ENCODE peak calls at places on chromosomes 13 and 19, in nine cellular contexts. F is PC-3, M is HCT116, X is hepatocyte, V is neural progenitor cell, A is SK-N-SH, H is MM.1S, U is GM23248, Q is GM23338. Y is an unnamed sample.

GRCh38 chr13:27658569-27658968 is 36.9 kb downstream of the POLR1D start:
- DNase-seq in V (no peak), A (no peak), U (peak; percentile 50), M (no peak), H (no peak), X (no peak), Q (no peak), F (peak; percentile 57), Y (no peak)

GRCh38 chr19:35556846-35557538 is 6.5 kb downstream of the ATP4A start:
- DNase-seq in A (no peak), U (no peak), X (no peak), Q (no peak), M (no peak), V (no peak), F (no peak), H (no peak), Y (no peak)

GRCh38 chr13:105991622-105992254 is 543.7 kb downstream of the EFNB2 start:
- DNase-seq in A (no peak), F (peak; percentile 86), M (no peak), V (no peak), H (no peak), X (no peak), U (peak; percentile 61), Q (no peak), Y (no peak)

GRCh38 chr19:18450934-18451836 is 13.3 kb upstream of the ISYNA1 start:
- DNase-seq in A (peak; percentile 95), U (peak; percentile 80), X (peak; percentile 89), Q (peak; percentile 83), F (peak; percentile 82), H (peak; percentile 71), M (no peak), V (peak; percentile 82), Y (peak; percentile 77)

GRCh38 chr19:3555653-3556422 is 1.5 kb downstream of the MFSD12 start:
- DNase-seq in F (no peak), A (peak; percentile 25), H (peak; percentile 2), U (no peak), M (no peak), V (no peak), Q (no peak), X (no peak), Y (no peak)

GRCh38 chr19:56132316-56132822 is 8.7 kb upstream of the ZNF444 start:
- DNase-seq in M (no peak), U (no peak), X (peak; percentile 42), A (no peak), V (peak; percentile 91), H (no peak), F (no peak), Q (no peak), Y (no peak)

GRCh38 chr13:96984061-96984508 is 10.2 kb downstream of the OXGR1 start:
- DNase-seq in A (peak; percentile 57), M (no peak), F (peak; percentile 69), Q (peak; percentile 69), V (peak; percentile 62), U (peak; percentile 16), X (peak; percentile 61), H (peak; percentile 95), Y (no peak)

GRCh38 chr13:66347718-66348117 is 882.4 kb downstream of the PCDH9 start:
- DNase-seq in A (no peak), X (no peak), H (no peak), M (no peak), Q (no peak), V (no peak), U (no peak), F (no peak), Y (no peak)

GRCh38 chr13:70171151-70171550 is 62.9 kb upstream of the KLHL1 start:
- DNase-seq in X (no peak), M (no peak), V (no peak), Q (no peak), U (no peak), A (no peak), F (peak; percentile 44), H (no peak), Y (no peak)
- TF ChIP-seq EZH2phosphoT487 in X (no peak), M (no peak), V (no peak), Q (no peak), U (no peak), A (no peak), F (no peak), H (no peak), Y (no peak)

GRCh38 chr19:40611096-40611495 is 9.9 kb downstream of the LTBP4 start:
- DNase-seq in Q (no peak), X (no peak), F (peak; percentile 54), V (no peak), M (no peak), A (no peak), U (peak; percentile 77), H (no peak), Y (no peak)
- H3K4me2 ChIP-seq in Q (peak overlapping the region; percentile 95), X (no peak overlapping the region), F (peak overlapping the region; percentile 39), V (no peak overlapping the region), M (peak overlapping the region; percentile 95), A (peak overlapping the region; percentile 93), U (peak overlapping the region; percentile 76), H (no peak overlapping the region), Y (peak overlapping the region; percentile 92)

DNA sequence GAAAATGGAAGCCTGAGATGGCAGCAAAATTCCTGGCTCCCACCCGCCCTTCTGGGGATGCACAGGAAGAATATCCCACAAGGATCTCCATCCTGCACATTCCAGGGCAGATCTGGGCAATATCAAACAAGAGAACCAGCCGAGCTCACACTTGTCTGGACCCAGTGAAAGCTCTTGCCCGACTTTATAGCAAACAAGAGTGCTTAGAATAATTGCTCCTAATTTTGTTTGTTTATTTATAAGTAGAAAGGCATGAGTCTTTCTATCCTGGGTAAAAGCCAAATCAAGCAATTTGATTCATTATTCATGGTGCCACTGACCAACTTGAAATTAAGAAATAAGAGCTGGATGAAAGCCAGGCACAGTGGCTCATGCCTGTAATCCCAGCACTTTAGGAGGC is 110.4 kb upstream of the ABCC4 start:
- DNase-seq in Q (no peak), X (no peak), V (no peak), A (no peak), M (no peak), F (no peak), U (peak; percentile 9), H (no peak), Y (no peak)
- TF ChIP-seq EZH2phosphoT487 in Q (no peak), X (no peak), V (no peak), A (no peak), M (no peak), F (no peak), U (no peak), H (no peak), Y (no peak)

DNA sequence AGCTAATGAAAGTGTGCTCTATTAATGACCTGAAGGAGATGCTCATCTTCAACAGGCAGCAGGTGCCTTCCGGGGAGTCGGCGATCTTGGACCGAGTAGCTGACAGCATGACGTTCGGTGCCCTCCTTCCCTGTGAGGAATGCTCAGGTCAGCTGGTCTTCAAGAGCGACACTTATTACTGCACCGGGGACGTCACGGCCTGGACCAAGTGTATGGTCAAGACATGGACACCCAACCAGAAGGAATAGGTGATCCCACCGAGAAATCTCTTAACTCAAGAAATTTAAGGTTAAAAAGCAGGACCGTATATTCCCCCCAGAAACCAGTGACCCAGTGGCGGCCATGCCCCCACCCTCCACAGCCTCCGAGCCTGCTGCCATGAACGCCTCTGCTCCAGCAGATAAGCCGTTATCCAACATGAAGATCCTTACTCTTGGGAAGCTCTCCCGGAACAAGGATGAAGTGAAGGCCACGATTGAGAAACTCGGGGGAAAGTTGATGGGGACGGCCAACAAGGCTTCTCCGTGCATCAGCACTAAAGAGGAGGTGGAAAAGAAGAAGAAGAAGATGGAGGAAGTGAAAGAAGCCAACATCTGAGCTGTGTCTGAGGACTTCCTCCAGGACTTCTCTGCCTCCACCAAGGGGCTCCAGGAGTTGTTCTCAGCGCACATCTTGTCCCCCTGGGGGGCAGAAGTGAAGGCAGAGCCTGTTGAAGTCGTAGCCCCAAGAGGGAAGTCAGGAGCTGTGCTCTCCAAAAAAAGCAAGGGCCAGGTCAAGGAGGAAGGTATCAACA is 22.8 kb upstream of the ANKRD10 start:
- DNase-seq in A (no peak), Q (no peak), M (no peak), H (no peak), X (no peak), U (no peak), F (no peak), V (no peak), Y (no peak)
- H3K4me2 ChIP-seq in A (no peak overlapping the region), Q (no peak overlapping the region), M (no peak overlapping the region), H (no peak overlapping the region), X (no peak overlapping the region), U (no peak overlapping the region), F (no peak overlapping the region), V (no peak overlapping the region), Y (no peak overlapping the region)